ENCODE peak calls at places on chromosomes 12 and 14, in eight cellular contexts. Q is cardiac fibroblast, B is CD14-positive monocyte, R is heart left ventricle, S is pancreas, E is amygdala, K is midbrain, P is GM20000. T is an unnamed sample.
A peak's percentile ranks its signal among the peaks of the same experiment; 100 is the strongest.

GRCh38 chr12:110141389-110141788 is 17.2 kb downstream of the IFT81 start:
- DNase-seq in B (no peak), Q (peak; percentile 90), R (peak; percentile 66), E (no peak), S (no peak), K (no peak), P (no peak), T (no peak)

GRCh38 chr14:33691907-33692306 is 259.0 kb downstream of the EGLN3 start:
- DNase-seq in B (no peak), E (no peak), S (no peak), R (no peak), Q (no peak), P (no peak), K (no peak), T (no peak)

GRCh38 chr14:105536051-105536450 is 9.7 kb downstream of the TMEM121 start:
- DNase-seq in B (no peak), R (no peak), E (no peak), S (no peak), K (no peak), Q (no peak), P (no peak), T (no peak)

GRCh38 chr12:89051065-89051677 is 301.1 kb downstream of the DUSP6 start:
- DNase-seq in Q (peak; percentile 84), S (no peak), E (no peak), B (no peak), K (peak; percentile 56), P (peak; percentile 30), R (no peak), T (no peak)

GRCh38 chr14:99512571-99513182 is 31.5 kb downstream of the CCNK start:
- DNase-seq in E (no peak), Q (no peak), S (no peak), R (peak; percentile 10), P (no peak), K (no peak), B (no peak), T (no peak)

GRCh38 chr12:86675197-86675596 is 419.0 kb upstream of the MGAT4C start:
- DNase-seq in Q (no peak), E (no peak), B (no peak), K (no peak), S (no peak), P (no peak), R (no peak), T (no peak)

GRCh38 chr12:25723921-25724491 is 170.9 kb upstream of the LMNTD1 start:
- DNase-seq in E (no peak), K (peak; percentile 6), R (no peak), P (no peak), S (no peak), B (no peak), Q (peak; percentile 62), T (no peak)

GRCh38 chr12:66398931-66399625 is 96.8 kb downstream of the HELB start:
- DNase-seq in P (no peak), S (no peak), B (no peak), K (no peak), E (no peak), R (no peak), Q (no peak), T (no peak)

GRCh38 chr12:94282675-94283074 is 134.3 kb downstream of the PLXNC1 start:
- DNase-seq in P (no peak), S (no peak), B (no peak), E (no peak), Q (no peak), K (no peak), R (no peak), T (no peak)

GRCh38 chr12:32997471-32997870 is 100.9 kb upstream of the PKP2 start:
- DNase-seq in B (no peak), Q (no peak), P (no peak), S (no peak), K (no peak), E (no peak), R (no peak), T (no peak)

GRCh38 chr12:52395761-52396434 is 10.2 kb downstream of the KRT82 start:
- DNase-seq in R (no peak), Q (peak; percentile 65), S (no peak), P (no peak), K (no peak), B (peak; percentile 26), E (no peak), T (no peak)

GRCh38 chr12:112537710-112538396 is 119.1 kb downstream of the PTPN11 start:
- DNase-seq in E (no peak), S (no peak), B (no peak), K (no peak), P (no peak), Q (peak; percentile 29), R (no peak), T (no peak)

GRCh38 chr14:93870377-93870776 is 56.8 kb upstream of the FAM181A start:
- DNase-seq in E (no peak), P (no peak), B (no peak), K (no peak), S (no peak), R (no peak), Q (no peak), T (no peak)

GRCh38 chr12:57868211-57868610 is 21.7 kb upstream of the CTDSP2 start:
- DNase-seq in Q (peak; percentile 65), R (no peak), K (no peak), P (no peak), E (no peak), S (no peak), B (no peak), T (no peak)

GRCh38 chr14:89237923-89238529 is 179.0 kb downstream of the FOXN3 start:
- DNase-seq in S (no peak), E (no peak), B (no peak), R (no peak), P (no peak), K (no peak), Q (peak; percentile 41), T (no peak)

GRCh38 chr14:94571395-94571794 is 9.8 kb upstream of the SERPINA5 start:
- DNase-seq in S (no peak), K (no peak), P (no peak), R (peak; percentile 44), E (no peak), Q (peak; percentile 63), B (no peak), T (no peak)

GRCh38 chr12:110934093-110934852 is 13.9 kb upstream of the MYL2 start:
- DNase-seq in Q (no peak), B (no peak), K (no peak), P (no peak), S (no peak), R (peak; percentile 31), E (no peak), T (no peak)

GRCh38 chr14:33271891-33272290 is 333.2 kb downstream of the NPAS3 start:
- DNase-seq in B (no peak), E (no peak), Q (no peak), R (no peak), K (no peak), P (no peak), S (no peak), T (no peak)

GRCh38 chr12:102051431-102051965 is 10.3 kb downstream of the WASHC3 start:
- DNase-seq in R (no peak), K (no peak), S (no peak), B (no peak), Q (no peak), P (no peak), E (no peak), T (no peak)

GRCh38 chr12:117365072-117365616 is 3.7 kb upstream of the NOS1 start:
- DNase-seq in R (no peak), E (no peak), Q (no peak), B (no peak), P (no peak), K (no peak), S (no peak), T (no peak)

GRCh38 chr12:106118-106561 is 39.6 kb downstream of the IQSEC3 start:
- DNase-seq in E (no peak), B (no peak), S (no peak), R (peak; percentile 51), Q (no peak), P (peak; percentile 86), K (no peak), T (no peak)

GRCh38 chr12:67774983-67775587 is 126.5 kb downstream of the DYRK2 start:
- DNase-seq in K (no peak), S (no peak), Q (no peak), B (no peak), R (no peak), E (no peak), P (no peak), T (no peak)

GRCh38 chr12:58211211-58211610 is 269.8 kb downstream of the ATP23 start:
- DNase-seq in R (no peak), K (no peak), B (no peak), E (no peak), P (no peak), S (no peak), Q (no peak), T (no peak)

GRCh38 chr14:95697764-95698163 is 11.5 kb downstream of the TCL1B start:
- DNase-seq in P (no peak), B (no peak), S (no peak), K (no peak), R (no peak), Q (no peak), E (no peak), T (no peak)

GRCh38 chr14:48584031-48584430 is 908.6 kb upstream of the MDGA2 start:
- DNase-seq in K (no peak), E (no peak), S (no peak), B (no peak), R (no peak), Q (peak; percentile 3), P (no peak), T (no peak)

GRCh38 chr14:104130974-104131651 is 7.3 kb upstream of the KIF26A start:
- DNase-seq in R (peak; percentile 81), B (no peak), K (peak; percentile 57), S (peak; percentile 81), Q (peak; percentile 33), E (peak; percentile 55), P (peak; percentile 70), T (peak; percentile 41)

GRCh38 chr12:70719672-70720420 is 82.6 kb upstream of the PTPRB start:
- DNase-seq in Q (peak; percentile 59), P (peak; percentile 36), K (peak; percentile 48), R (peak; percentile 33), B (no peak), E (peak; percentile 13), S (no peak), T (peak; percentile 94)

GRCh38 chr12:15590180-15590826 is 198.9 kb downstream of the EPS8 start:
- DNase-seq in S (peak; percentile 21), K (peak; percentile 80), E (peak; percentile 51), Q (peak; percentile 86), P (peak; percentile 71), B (no peak), R (peak; percentile 44), T (peak; percentile 92)

GRCh38 chr12:29552324-29552927 is 54.9 kb upstream of the OVCH1 start:
- DNase-seq in S (peak; percentile 59), R (peak; percentile 53), Q (peak; percentile 74), P (peak; percentile 52), B (peak; percentile 57), K (peak; percentile 49), E (peak; percentile 34), T (peak; percentile 47)

GRCh38 chr12:33439587-33440011 is at the start of gene SYT10:
- DNase-seq in Q (peak; percentile 10), P (peak; percentile 14), B (no peak), R (no peak), E (no peak), S (no peak), K (no peak), T (no peak)

GRCh38 chr12:52590021-52590420 is 11.2 kb downstream of the KRT72 start:
- DNase-seq in Q (no peak), B (no peak), K (no peak), E (no peak), P (no peak), S (no peak), R (no peak), T (no peak)